ENCODE peak calls at places on chromosomes 4 and X, in ten cellular contexts. One of them, this sample, is unnamed.

GRCh38 chr4:25970691-25971427 is 56.8 kb downstream of the SMIM20 start:
- DNase-seq in HS-5: no peak
- DNase-seq in left colon: peak; percentile 44
- DNase-seq in EH: peak; percentile 31
- DNase-seq in NCI-H774: no peak
- DNase-seq in Right ventricle myocardium inferior: no peak
- DNase-seq in GM13977: no peak
- DNase-seq in T-helper 1 cell: no peak
- DNase-seq in iris pigment epithelial cell: peak; percentile 41
- DNase-seq in retina: peak; percentile 22
- DNase-seq in this sample: peak; percentile 36

GRCh38 chr4:118557298-118557851 is 127.8 kb upstream of the METTL14 start:
- DNase-seq in HS-5: peak; percentile 29
- DNase-seq in left colon: no peak
- DNase-seq in EH: peak; percentile 82
- DNase-seq in NCI-H774: no peak
- DNase-seq in Right ventricle myocardium inferior: no peak
- DNase-seq in GM13977: no peak
- DNase-seq in T-helper 1 cell: peak; percentile 21
- DNase-seq in iris pigment epithelial cell: peak; percentile 76
- DNase-seq in retina: no peak
- DNase-seq in this sample: peak; percentile 66

GRCh38 chr4:64715741-64716140 is 306.5 kb upstream of the TECRL start:
- DNase-seq in HS-5: no peak
- DNase-seq in left colon: no peak
- DNase-seq in EH: no peak
- DNase-seq in NCI-H774: no peak
- DNase-seq in Right ventricle myocardium inferior: no peak
- DNase-seq in GM13977: no peak
- DNase-seq in T-helper 1 cell: no peak
- DNase-seq in iris pigment epithelial cell: no peak
- DNase-seq in retina: no peak
- DNase-seq in this sample: no peak

GRCh38 chr4:140044314-140044991 is 109.5 kb downstream of the MAML3 start:
- DNase-seq in HS-5: no peak
- DNase-seq in left colon: no peak
- DNase-seq in EH: no peak
- DNase-seq in NCI-H774: no peak
- DNase-seq in Right ventricle myocardium inferior: no peak
- DNase-seq in GM13977: no peak
- DNase-seq in T-helper 1 cell: no peak
- DNase-seq in iris pigment epithelial cell: no peak
- DNase-seq in retina: no peak
- DNase-seq in this sample: no peak

GRCh38 chr4:138401330-138401729 is 159.2 kb upstream of the SLC7A11 start:
- DNase-seq in HS-5: no peak
- DNase-seq in left colon: no peak
- DNase-seq in EH: peak; percentile 40
- DNase-seq in NCI-H774: no peak
- DNase-seq in Right ventricle myocardium inferior: peak; percentile 77
- DNase-seq in GM13977: no peak
- DNase-seq in T-helper 1 cell: no peak
- DNase-seq in iris pigment epithelial cell: peak; percentile 23
- DNase-seq in retina: peak; percentile 68
- DNase-seq in this sample: no peak

GRCh38 chr4:120829113-120829831 is 93.3 kb downstream of the PRDM5 start:
- DNase-seq in HS-5: no peak
- DNase-seq in left colon: no peak
- DNase-seq in EH: no peak
- DNase-seq in NCI-H774: no peak
- DNase-seq in Right ventricle myocardium inferior: no peak
- DNase-seq in GM13977: no peak
- DNase-seq in T-helper 1 cell: no peak
- DNase-seq in iris pigment epithelial cell: peak; percentile 70
- DNase-seq in retina: no peak
- DNase-seq in this sample: no peak

GRCh38 chr4:86554641-86555040 is 39.5 kb upstream of the PTPN13 start:
- DNase-seq in HS-5: no peak
- DNase-seq in left colon: no peak
- DNase-seq in EH: no peak
- DNase-seq in NCI-H774: no peak
- DNase-seq in Right ventricle myocardium inferior: no peak
- DNase-seq in GM13977: no peak
- DNase-seq in T-helper 1 cell: no peak
- DNase-seq in iris pigment epithelial cell: peak; percentile 16
- DNase-seq in retina: no peak
- DNase-seq in this sample: no peak

GRCh38 chrX:103608305-103608963 is 671 bp downstream of the TCEAL3 start:
- DNase-seq in HS-5: no peak
- DNase-seq in left colon: peak; percentile 24
- DNase-seq in EH: peak; percentile 15
- DNase-seq in NCI-H774: no peak
- DNase-seq in Right ventricle myocardium inferior: peak; percentile 57
- DNase-seq in GM13977: peak; percentile 20
- DNase-seq in T-helper 1 cell: no peak
- DNase-seq in iris pigment epithelial cell: no peak
- DNase-seq in retina: no peak
- DNase-seq in this sample: no peak

GRCh38 chr4:112550728-112551127 is 34.7 kb upstream of the NEUROG2 start:
- DNase-seq in HS-5: no peak
- DNase-seq in left colon: no peak
- DNase-seq in EH: peak; percentile 56
- DNase-seq in NCI-H774: no peak
- DNase-seq in Right ventricle myocardium inferior: no peak
- DNase-seq in GM13977: no peak
- DNase-seq in T-helper 1 cell: no peak
- DNase-seq in iris pigment epithelial cell: peak; percentile 81
- DNase-seq in retina: no peak
- DNase-seq in this sample: peak; percentile 77

GRCh38 chr4:6926681-6927478 is 17.3 kb downstream of the TBC1D14 start:
- DNase-seq in HS-5: no peak
- DNase-seq in left colon: peak; percentile 89
- DNase-seq in EH: peak; percentile 83
- DNase-seq in NCI-H774: no peak
- DNase-seq in Right ventricle myocardium inferior: peak; percentile 77
- DNase-seq in GM13977: no peak
- DNase-seq in T-helper 1 cell: peak; percentile 78
- DNase-seq in iris pigment epithelial cell: peak; percentile 88
- DNase-seq in retina: peak; percentile 19
- DNase-seq in this sample: peak; percentile 61

GRCh38 chr4:107740950-107741701 is 21.1 kb upstream of the PAPSS1 start:
- DNase-seq in HS-5: no peak
- DNase-seq in left colon: peak; percentile 34
- DNase-seq in EH: peak; percentile 93
- DNase-seq in NCI-H774: no peak
- DNase-seq in Right ventricle myocardium inferior: no peak
- DNase-seq in GM13977: no peak
- DNase-seq in T-helper 1 cell: no peak
- DNase-seq in iris pigment epithelial cell: peak; percentile 75
- DNase-seq in retina: no peak
- DNase-seq in this sample: peak; percentile 25

GRCh38 chrX:119790977-119791436 is 423 bp downstream of the RPL39 start:
- DNase-seq in HS-5: no peak
- DNase-seq in left colon: peak; percentile 24
- DNase-seq in EH: peak; percentile 43
- DNase-seq in NCI-H774: no peak
- DNase-seq in Right ventricle myocardium inferior: no peak
- DNase-seq in GM13977: no peak
- DNase-seq in T-helper 1 cell: peak; percentile 53
- DNase-seq in iris pigment epithelial cell: peak; percentile 41
- DNase-seq in retina: no peak
- DNase-seq in this sample: peak; percentile 10

GRCh38 chr4:188008377-188008776 is 12.8 kb downstream of the ZFP42 start:
- DNase-seq in HS-5: peak; percentile 76
- DNase-seq in left colon: no peak
- DNase-seq in EH: peak; percentile 81
- DNase-seq in NCI-H774: no peak
- DNase-seq in Right ventricle myocardium inferior: no peak
- DNase-seq in GM13977: no peak
- DNase-seq in T-helper 1 cell: no peak
- DNase-seq in iris pigment epithelial cell: peak; percentile 97
- DNase-seq in retina: no peak
- DNase-seq in this sample: peak; percentile 52

GRCh38 chr4:152981278-152981677 is 45.2 kb downstream of the FHDC1 start:
- DNase-seq in HS-5: no peak
- DNase-seq in left colon: no peak
- DNase-seq in EH: peak; percentile 9
- DNase-seq in NCI-H774: no peak
- DNase-seq in Right ventricle myocardium inferior: no peak
- DNase-seq in GM13977: no peak
- DNase-seq in T-helper 1 cell: no peak
- DNase-seq in iris pigment epithelial cell: peak; percentile 70
- DNase-seq in retina: no peak
- DNase-seq in this sample: peak; percentile 89

GRCh38 chr4:185033072-185033471 is 14.8 kb downstream of the HELT start:
- DNase-seq in HS-5: no peak
- DNase-seq in left colon: no peak
- DNase-seq in EH: no peak
- DNase-seq in NCI-H774: no peak
- DNase-seq in Right ventricle myocardium inferior: no peak
- DNase-seq in GM13977: no peak
- DNase-seq in T-helper 1 cell: no peak
- DNase-seq in iris pigment epithelial cell: no peak
- DNase-seq in retina: no peak
- DNase-seq in this sample: no peak

GRCh38 chr4:8053688-8054449 is 104.7 kb downstream of the ABLIM2 start:
- DNase-seq in HS-5: no peak
- DNase-seq in left colon: no peak
- DNase-seq in EH: no peak
- DNase-seq in NCI-H774: no peak
- DNase-seq in Right ventricle myocardium inferior: peak; percentile 5
- DNase-seq in GM13977: no peak
- DNase-seq in T-helper 1 cell: no peak
- DNase-seq in iris pigment epithelial cell: no peak
- DNase-seq in retina: no peak
- DNase-seq in this sample: no peak

GRCh38 chr4:41155194-41155830 is 59.0 kb downstream of the APBB2 start:
- DNase-seq in HS-5: no peak
- DNase-seq in left colon: no peak
- DNase-seq in EH: peak; percentile 88
- DNase-seq in NCI-H774: no peak
- DNase-seq in Right ventricle myocardium inferior: no peak
- DNase-seq in GM13977: no peak
- DNase-seq in T-helper 1 cell: no peak
- DNase-seq in iris pigment epithelial cell: peak; percentile 89
- DNase-seq in retina: no peak
- DNase-seq in this sample: peak; percentile 93

GRCh38 chrX:18698762-18699650 is 8.4 kb upstream of the PPEF1 start:
- DNase-seq in HS-5: no peak
- DNase-seq in left colon: no peak
- DNase-seq in EH: no peak
- DNase-seq in NCI-H774: no peak
- DNase-seq in Right ventricle myocardium inferior: no peak
- DNase-seq in GM13977: no peak
- DNase-seq in T-helper 1 cell: no peak
- DNase-seq in iris pigment epithelial cell: no peak
- DNase-seq in retina: no peak
- DNase-seq in this sample: no peak

GRCh38 chrX:17738737-17739535 is 1.6 kb downstream of the SCML1 start:
- DNase-seq in HS-5: no peak
- DNase-seq in left colon: no peak
- DNase-seq in EH: peak; percentile 48
- DNase-seq in NCI-H774: no peak
- DNase-seq in Right ventricle myocardium inferior: no peak
- DNase-seq in GM13977: no peak
- DNase-seq in T-helper 1 cell: no peak
- DNase-seq in iris pigment epithelial cell: no peak
- DNase-seq in retina: no peak
- DNase-seq in this sample: peak; percentile 35

GRCh38 chrX:134542485-134542884 is 82.5 kb downstream of the HPRT1 start:
- DNase-seq in HS-5: no peak
- DNase-seq in left colon: no peak
- DNase-seq in EH: peak; percentile 65
- DNase-seq in NCI-H774: no peak
- DNase-seq in Right ventricle myocardium inferior: no peak
- DNase-seq in GM13977: no peak
- DNase-seq in T-helper 1 cell: peak; percentile 16
- DNase-seq in iris pigment epithelial cell: peak; percentile 79
- DNase-seq in retina: no peak
- DNase-seq in this sample: peak; percentile 27

GRCh38 chr4:23234018-23234417 is 541.3 kb downstream of the GBA3 start:
- DNase-seq in HS-5: no peak
- DNase-seq in left colon: no peak
- DNase-seq in EH: no peak
- DNase-seq in NCI-H774: no peak
- DNase-seq in Right ventricle myocardium inferior: no peak
- DNase-seq in GM13977: no peak
- DNase-seq in T-helper 1 cell: no peak
- DNase-seq in iris pigment epithelial cell: no peak
- DNase-seq in retina: no peak
- DNase-seq in this sample: no peak

GRCh38 chr4:22635692-22636091 is 57.0 kb upstream of the GBA3 start:
- DNase-seq in HS-5: no peak
- DNase-seq in left colon: no peak
- DNase-seq in EH: no peak
- DNase-seq in NCI-H774: no peak
- DNase-seq in Right ventricle myocardium inferior: no peak
- DNase-seq in GM13977: no peak
- DNase-seq in T-helper 1 cell: no peak
- DNase-seq in iris pigment epithelial cell: no peak
- DNase-seq in retina: no peak
- DNase-seq in this sample: no peak

GRCh38 chr4:5753766-5754528 is 42.9 kb downstream of the EVC start:
- DNase-seq in HS-5: peak; percentile 86
- DNase-seq in left colon: no peak
- DNase-seq in EH: peak; percentile 87
- DNase-seq in NCI-H774: no peak
- DNase-seq in Right ventricle myocardium inferior: no peak
- DNase-seq in GM13977: no peak
- DNase-seq in T-helper 1 cell: no peak
- DNase-seq in iris pigment epithelial cell: peak; percentile 98
- DNase-seq in retina: no peak
- DNase-seq in this sample: peak; percentile 89

GRCh38 chrX:119655125-119655524 is 37.8 kb downstream of the SEPTIN6 start:
- DNase-seq in HS-5: no peak
- DNase-seq in left colon: no peak
- DNase-seq in EH: peak; percentile 88
- DNase-seq in NCI-H774: no peak
- DNase-seq in Right ventricle myocardium inferior: no peak
- DNase-seq in GM13977: no peak
- DNase-seq in T-helper 1 cell: peak; percentile 36
- DNase-seq in iris pigment epithelial cell: peak; percentile 95
- DNase-seq in retina: no peak
- DNase-seq in this sample: peak; percentile 89